ENCODE peak calls at places on chromosome 16, in five cellular contexts. S is colonic mucosa, G is Peyer's patch, R is heart right ventricle, X is cardiac muscle cell. A is an unnamed sample.
A peak's percentile ranks its signal among the peaks of the same experiment; 100 is the strongest.

GRCh38 chr16:70160388-70160787 is 13.2 kb upstream of the CLEC18C start:
- DNase-seq in S (no peak), G (no peak), R (no peak), X (no peak), A (no peak)

GRCh38 chr16:901715-902601 is 68.8 kb downstream of the LMF1 start:
- DNase-seq in S (no peak), G (no peak), R (peak; percentile 34), X (no peak), A (no peak)

GRCh38 chr16:13036600-13036999 is 135.2 kb downstream of the SHISA9 start:
- DNase-seq in S (peak; percentile 32), G (no peak), R (peak; percentile 23), X (peak; percentile 91), A (no peak)

GRCh38 chr16:26701243-26701886 is 365.4 kb upstream of the C16orf82 start:
- DNase-seq in S (no peak), G (no peak), R (no peak), X (no peak), A (no peak)

GRCh38 chr16:47888142-47888541 is 267.7 kb downstream of the ABCC12 start:
- DNase-seq in S (no peak), G (no peak), R (no peak), X (no peak), A (no peak)

GRCh38 chr16:28910046-28911031 is 14.7 kb downstream of the RABEP2 start:
- DNase-seq in S (peak; percentile 72), G (peak; percentile 71), R (no peak), X (no peak), A (no peak)

GRCh38 chr16:880471-881171 is 80.1 kb upstream of the GNG13 start:
- DNase-seq in S (no peak), G (no peak), R (no peak), X (no peak), A (no peak)

GRCh38 chr16:1821861-1822611 is 4.6 kb downstream of the HAGH start:
- DNase-seq in S (no peak), G (no peak), R (no peak), X (no peak), A (no peak)

GRCh38 chr16:54873081-54873480 is 57.6 kb upstream of the IRX5 start:
- DNase-seq in S (no peak), G (no peak), R (no peak), X (no peak), A (no peak)

GRCh38 chr16:29170393-29171239 is 185.8 kb downstream of the LAT start:
- DNase-seq in S (no peak), G (no peak), R (peak; percentile 39), X (no peak), A (no peak)

GRCh38 chr16:11094075-11094593 is 149.8 kb downstream of the CLEC16A start:
- DNase-seq in S (no peak), G (peak; percentile 65), R (no peak), X (peak; percentile 58), A (peak; percentile 59)

GRCh38 chr16:10126686-10127085 is 55.5 kb downstream of the GRIN2A start:
- DNase-seq in S (no peak), G (no peak), R (no peak), X (no peak), A (no peak)

GRCh38 chr16:57100445-57100844 is 8.1 kb downstream of the CPNE2 start:
- DNase-seq in S (no peak), G (no peak), R (no peak), X (no peak), A (no peak)

GRCh38 chr16:53081686-53082407 is 27.1 kb downstream of the CHD9 start:
- DNase-seq in S (no peak), G (no peak), R (no peak), X (no peak), A (no peak)

GRCh38 chr16:79757163-79757562 is 156.6 kb upstream of the MAF start:
- DNase-seq in S (no peak), G (no peak), R (no peak), X (no peak), A (no peak)

GRCh38 chr16:23950898-23951297 is 115.1 kb downstream of the PRKCB start:
- DNase-seq in S (no peak), G (no peak), R (no peak), X (no peak), A (no peak)

GRCh38 chr16:10658943-10659342 is 35.8 kb downstream of the TEKT5 start:
- DNase-seq in S (no peak), G (no peak), R (no peak), X (no peak), A (no peak)

GRCh38 chr16:66238696-66239095 is 127.8 kb upstream of the CDH5 start:
- DNase-seq in S (no peak), G (no peak), R (no peak), X (no peak), A (no peak)
- TF ChIP-seq CTCF in S (no peak), G (no peak), R (no peak), X (no peak), A (no peak)

DNA sequence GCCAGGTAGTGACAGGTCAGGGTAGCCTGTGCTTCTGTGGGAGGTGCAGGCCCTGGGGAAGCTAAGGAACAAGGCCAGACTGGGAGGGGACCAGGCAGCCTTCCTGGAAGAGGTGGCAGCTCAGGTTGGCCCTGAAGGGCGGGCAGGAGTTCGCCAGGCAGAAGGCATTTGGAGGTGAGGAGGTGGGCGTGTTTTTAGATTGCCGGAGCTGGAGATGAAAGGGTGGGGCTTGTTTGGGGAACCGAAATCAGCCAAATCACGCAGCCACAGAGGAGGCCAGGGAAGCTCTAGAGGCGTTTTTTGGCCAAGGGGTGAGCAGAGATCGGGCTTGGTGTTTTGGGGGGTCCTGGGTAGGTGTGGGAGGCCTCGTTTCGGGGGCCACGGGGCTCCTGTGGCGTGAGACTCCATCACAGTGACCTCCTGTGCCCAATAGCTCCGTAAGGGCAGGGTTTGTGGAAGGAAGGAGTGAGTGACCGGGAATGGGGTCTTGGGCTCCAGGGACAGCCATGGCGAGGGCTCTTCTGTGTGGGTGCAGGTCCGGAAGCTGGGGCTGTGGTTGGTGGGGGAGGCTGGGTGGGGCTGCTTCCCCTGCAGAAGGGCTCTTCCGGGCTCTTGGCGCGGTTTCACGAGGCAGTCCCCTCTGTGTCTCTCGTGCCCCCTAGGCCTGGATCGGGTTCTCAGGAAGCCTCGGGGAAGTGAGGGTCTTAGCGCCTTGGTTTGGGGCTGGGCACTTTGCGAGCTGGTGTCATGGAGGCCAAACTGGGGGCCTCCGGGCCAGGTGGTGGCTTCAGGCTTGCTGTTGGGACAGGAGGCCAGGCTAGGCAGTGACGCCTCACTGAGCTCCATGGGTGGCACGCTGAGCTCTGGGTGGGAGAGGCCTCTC is 7.8 kb downstream of the ADCY7 start:
- DNase-seq in S (peak; percentile 28), G (peak; percentile 82), R (no peak), X (no peak), A (peak; percentile 87)
- H3K4me3 ChIP-seq in S (peak overlapping the region; percentile 22), G (peak overlapping the region; percentile 35), R (no peak overlapping the region), X (no peak overlapping the region), A (peak overlapping the region; percentile 85)

DNA sequence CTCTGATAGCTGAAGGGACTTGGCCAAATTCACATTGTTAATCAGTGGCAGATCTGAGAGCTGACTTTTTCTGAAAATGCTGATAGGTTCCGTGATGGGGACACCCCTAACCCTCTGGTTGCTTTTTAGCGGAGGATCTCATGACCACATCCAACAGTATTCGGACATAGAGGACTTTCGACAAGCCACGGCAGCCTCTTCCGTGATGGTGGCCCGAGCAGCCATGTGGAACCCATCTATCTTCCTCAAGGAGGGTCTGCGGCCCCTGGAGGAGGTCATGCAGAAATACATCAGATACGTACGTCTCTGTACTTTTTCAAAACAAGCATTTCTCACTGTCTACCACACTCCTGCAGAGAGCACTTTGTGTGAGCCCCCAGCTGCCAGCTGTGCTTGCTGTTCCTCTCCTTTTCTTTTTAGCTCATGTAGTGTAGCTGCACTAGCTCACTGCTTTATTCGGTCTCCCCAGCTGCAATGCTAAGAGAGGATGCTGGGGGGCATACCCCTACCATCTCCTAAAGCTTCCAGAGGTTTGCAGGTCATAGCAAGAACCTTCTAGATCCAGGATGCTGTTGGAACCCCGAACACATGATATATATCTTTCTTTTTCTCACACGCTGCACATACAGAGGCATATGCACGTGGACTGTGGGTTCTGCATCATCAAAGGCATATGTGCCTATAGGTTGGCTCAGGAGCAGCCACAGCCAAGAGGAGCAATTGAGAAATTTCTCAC is 14.2 kb upstream of the NFATC3 start:
- DNase-seq in S (no peak), G (peak; percentile 55), R (no peak), X (no peak), A (no peak)
- TF ChIP-seq CTCF in S (no peak), G (no peak), R (no peak), X (no peak), A (peak; percentile 16)

GRCh38 chr16:88633684-88634140 is 4.7 kb upstream of the IL17C start:
- DNase-seq in S (peak; percentile 64), G (peak; percentile 80), R (peak; percentile 22), X (peak; percentile 26), A (no peak)
- H3K4me3 ChIP-seq in S (peak overlapping the region; percentile 44), G (peak overlapping the region; percentile 41), R (no peak overlapping the region), X (no peak overlapping the region), A (peak overlapping the region; percentile 66)

DNA sequence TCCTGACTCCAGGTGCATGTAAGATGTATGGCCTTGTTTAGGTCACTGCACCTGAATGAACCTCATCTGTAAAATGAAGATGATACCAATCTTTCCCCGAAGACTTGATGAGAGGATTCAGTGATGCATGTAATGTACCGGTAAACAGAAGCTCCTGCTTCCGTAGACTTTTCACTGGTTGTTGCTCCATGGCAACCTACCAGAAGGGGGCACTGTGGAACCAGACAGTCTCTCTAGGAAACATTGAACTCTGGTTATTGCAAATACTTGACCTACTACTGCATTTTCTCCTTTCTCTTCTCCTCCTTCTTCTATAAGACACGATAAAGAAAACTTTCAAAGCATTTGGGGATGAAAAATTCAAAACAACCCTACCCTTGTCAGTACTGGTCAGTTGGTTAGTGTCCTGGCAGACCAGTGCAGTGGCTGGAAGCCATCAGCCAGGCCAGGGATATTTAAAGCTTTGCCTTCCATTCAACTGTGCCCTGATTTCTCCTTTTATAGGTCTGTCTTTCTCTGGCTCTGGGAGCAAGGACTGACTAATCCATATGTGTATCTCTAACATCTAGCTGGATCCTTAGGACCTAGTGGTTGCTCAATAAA is 667.4 kb upstream of the SALL1 start:
- DNase-seq in S (peak; percentile 39), G (no peak), R (no peak), X (peak; percentile 65), A (no peak)
- TF ChIP-seq CTCF in S (peak; percentile 23), G (peak; percentile 23), R (peak; percentile 55), X (peak; percentile 71), A (peak; percentile 61)